ENCODE peak calls at places on chromosomes 11 and 22, in eight cellular contexts. A is DMS153, S is GM19239, X is NCI-H1930, J is GM04504, U is iris pigment epithelial cell, V is occipital lobe, G is sciatic nerve. W is an unnamed sample.

GRCh38 chr11:58830693-58831301 is 13.7 kb downstream of the GLYATL2 start:
- DNase-seq in V (no peak), J (no peak), U (no peak), S (no peak), X (no peak), G (no peak), A (no peak), W (no peak)

GRCh38 chr11:17594686-17595192 is 47.7 kb downstream of the OTOG start:
- DNase-seq in V (no peak), G (peak), X (no peak), U (no peak), S (no peak), J (no peak), A (no peak), W (no peak)

GRCh38 chr22:20463324-20464095 is 25.9 kb upstream of the SCARF2 start:
- DNase-seq in S (no peak), V (no peak), J (no peak), G (no peak), A (no peak), U (no peak), X (no peak), W (no peak)

GRCh38 chr11:37830532-37830931 is 1232.5 kb upstream of the RAG2 start:
- DNase-seq in A (no peak), J (no peak), V (no peak), S (no peak), U (no peak), X (no peak), G (no peak), W (no peak)

GRCh38 chr11:70423523-70424505 is 25.5 kb downstream of the CTTN start:
- DNase-seq in A (no peak), V (no peak), U (peak), J (peak), S (peak), X (no peak), G (no peak), W (peak)

GRCh38 chr22:48444320-48445112 is 1383.2 kb downstream of the BRD1 start:
- DNase-seq in S (peak), U (no peak), V (no peak), G (no peak), X (no peak), A (no peak), J (no peak), W (no peak)

GRCh38 chr11:74749127-74749964 is 697 bp downstream of the RNF169 start:
- DNase-seq in V (peak), S (peak), A (peak), G (peak), U (peak), X (no peak), J (no peak), W (peak)

GRCh38 chr11:91394718-91395414 is 829.8 kb upstream of the FAT3 start:
- DNase-seq in V (no peak), U (no peak), X (no peak), A (peak), S (no peak), G (no peak), J (no peak), W (peak)

GRCh38 chr11:90288207-90288821 is 65.5 kb upstream of the CHORDC1 start:
- DNase-seq in J (no peak), S (peak), G (no peak), U (peak), V (no peak), A (peak), X (no peak), W (peak)

GRCh38 chr11:19258651-19259230 is 18.0 kb upstream of the E2F8 start:
- DNase-seq in G (no peak), S (no peak), J (no peak), V (no peak), A (no peak), X (no peak), U (no peak), W (no peak)

GRCh38 chr11:70200212-70200844 is 2.8 kb upstream of the FADD start:
- DNase-seq in X (no peak), J (no peak), U (no peak), A (no peak), G (no peak), V (no peak), S (no peak), W (no peak)

GRCh38 chr11:113412675-113413074 is 25.1 kb downstream of the ANKK1 start:
- DNase-seq in G (no peak), U (no peak), S (no peak), V (no peak), X (no peak), A (no peak), J (no peak), W (no peak)

GRCh38 chr22:46033256-46034200 is 56.6 kb upstream of the WNT7B start:
- DNase-seq in G (no peak), V (no peak), S (no peak), A (no peak), X (no peak), J (no peak), U (no peak), W (no peak)

GRCh38 chr11:1761857-1762536 is 1.7 kb downstream of the CTSD start:
- DNase-seq in V (no peak), S (no peak), X (no peak), J (no peak), A (no peak), G (no peak), U (peak), W (no peak)

GRCh38 chr11:45332486-45332934 is 46.4 kb upstream of the SYT13 start:
- DNase-seq in G (no peak), J (no peak), X (no peak), V (no peak), S (peak), U (peak), A (peak), W (peak)

GRCh38 chr22:49555526-49555925 is 272.1 kb downstream of the BRD1 start:
- DNase-seq in S (no peak), X (no peak), G (peak), A (no peak), V (no peak), J (no peak), U (no peak), W (no peak)

GRCh38 chr11:134524876-134525845 is 113.1 kb upstream of the B3GAT1 start:
- DNase-seq in V (no peak), X (no peak), A (no peak), G (peak), S (no peak), U (no peak), J (no peak), W (no peak)

GRCh38 chr11:130651266-130651855 is 202.9 kb downstream of the ADAMTS15 start:
- DNase-seq in J (no peak), X (no peak), S (no peak), A (no peak), U (no peak), V (no peak), G (peak), W (no peak)

GRCh38 chr22:48885919-48886305 is 941.8 kb downstream of the BRD1 start:
- DNase-seq in A (peak), G (peak), U (no peak), J (no peak), S (no peak), X (no peak), V (no peak), W (no peak)

GRCh38 chr11:115623021-115623451 is 118.8 kb upstream of the CADM1 start:
- DNase-seq in V (no peak), S (no peak), X (no peak), U (peak), J (peak), A (no peak), G (peak), W (peak)

GRCh38 chr11:119056397-119056999 is 507 bp downstream of the HYOU1 start:
- DNase-seq in X (no peak), A (no peak), V (peak), J (no peak), G (peak), S (peak), U (no peak), W (no peak)

GRCh38 chr11:106101797-106102196 is 24.3 kb downstream of the AASDHPPT start:
- DNase-seq in S (no peak), U (peak), G (no peak), J (peak), X (no peak), V (no peak), A (no peak), W (peak)

GRCh38 chr11:65810046-65810868 is 23.4 kb downstream of the OVOL1 start:
- DNase-seq in V (no peak), A (no peak), U (no peak), S (no peak), J (no peak), X (no peak), G (no peak), W (peak)

W was measured in amniotic epithelial cell.